ENCODE peak calls at places on chromosome 22, in five cellular contexts. One of them, this sample, is unnamed.

GRCh38 chr22:50676661-50677492 is 4.3 kb downstream of the SHANK3 start:
- DNase-seq in type B pancreatic cell: peak
- DNase-seq in AG09309: no peak
- DNase-seq in astrocyte of the cerebellum: no peak
- DNase-seq in GM13977: no peak
- DNase-seq in this sample: no peak

GRCh38 chr22:32477608-32478007 is 3.0 kb downstream of the FBXO7 start:
- DNase-seq in GM13977: no peak
- DNase-seq in type B pancreatic cell: no peak
- DNase-seq in AG09309: no peak
- DNase-seq in astrocyte of the cerebellum: no peak
- DNase-seq in this sample: no peak

GRCh38 chr22:50252081-50253045 is 1.3 kb upstream of the HDAC10 start:
- DNase-seq in astrocyte of the cerebellum: no peak
- DNase-seq in type B pancreatic cell: no peak
- DNase-seq in AG09309: no peak
- DNase-seq in GM13977: peak
- DNase-seq in this sample: no peak

GRCh38 chr22:27801197-27801615 is 350 bp downstream of the MN1 start:
- DNase-seq in type B pancreatic cell: no peak
- DNase-seq in GM13977: peak
- DNase-seq in AG09309: no peak
- DNase-seq in astrocyte of the cerebellum: no peak
- DNase-seq in this sample: no peak

GRCh38 chr22:33577862-33578411 is 342.3 kb downstream of the LARGE1 start:
- DNase-seq in astrocyte of the cerebellum: no peak
- DNase-seq in GM13977: no peak
- DNase-seq in AG09309: no peak
- DNase-seq in type B pancreatic cell: no peak
- DNase-seq in this sample: no peak

GRCh38 chr22:38239101-38239761 is 33.6 kb downstream of the TMEM184B start:
- DNase-seq in astrocyte of the cerebellum: no peak
- DNase-seq in type B pancreatic cell: no peak
- DNase-seq in GM13977: no peak
- DNase-seq in AG09309: peak
- DNase-seq in this sample: peak

GRCh38 chr22:49473286-49473685 is 354.4 kb downstream of the BRD1 start:
- DNase-seq in AG09309: no peak
- DNase-seq in astrocyte of the cerebellum: no peak
- DNase-seq in GM13977: no peak
- DNase-seq in type B pancreatic cell: no peak
- DNase-seq in this sample: no peak

GRCh38 chr22:26360169-26360885 is 68.7 kb upstream of the ASPHD2 start:
- DNase-seq in astrocyte of the cerebellum: peak
- DNase-seq in AG09309: no peak
- DNase-seq in GM13977: peak
- DNase-seq in type B pancreatic cell: peak
- DNase-seq in this sample: peak

GRCh38 chr22:17842386-17842785 is 68.1 kb upstream of the BID start:
- DNase-seq in astrocyte of the cerebellum: no peak
- DNase-seq in AG09309: no peak
- DNase-seq in GM13977: no peak
- DNase-seq in type B pancreatic cell: no peak
- DNase-seq in this sample: no peak

GRCh38 chr22:47207387-47207786 is 444.9 kb downstream of the TBC1D22A start:
- DNase-seq in AG09309: no peak
- DNase-seq in type B pancreatic cell: no peak
- DNase-seq in GM13977: no peak
- DNase-seq in astrocyte of the cerebellum: no peak
- DNase-seq in this sample: no peak

GRCh38 chr22:48258108-48258705 is 1495.8 kb downstream of the TBC1D22A start:
- DNase-seq in astrocyte of the cerebellum: no peak
- DNase-seq in type B pancreatic cell: no peak
- DNase-seq in AG09309: no peak
- DNase-seq in GM13977: no peak
- DNase-seq in this sample: no peak

GRCh38 chr22:37174964-37175363 is 13.1 kb downstream of the C1QTNF6 start:
- DNase-seq in astrocyte of the cerebellum: no peak
- DNase-seq in AG09309: no peak
- DNase-seq in GM13977: no peak
- DNase-seq in type B pancreatic cell: no peak
- DNase-seq in this sample: no peak

GRCh38 chr22:49972163-49973017 is 11.8 kb downstream of the PIM3 start:
- DNase-seq in astrocyte of the cerebellum: no peak
- DNase-seq in AG09309: no peak
- DNase-seq in type B pancreatic cell: no peak
- DNase-seq in GM13977: no peak
- DNase-seq in this sample: no peak

GRCh38 chr22:47304854-47305253 is 542.4 kb downstream of the TBC1D22A start:
- DNase-seq in astrocyte of the cerebellum: no peak
- DNase-seq in AG09309: no peak
- DNase-seq in GM13977: no peak
- DNase-seq in type B pancreatic cell: no peak
- DNase-seq in this sample: no peak

GRCh38 chr22:33111491-33111890 is 53.3 kb upstream of the SYN3 start:
- DNase-seq in AG09309: no peak
- DNase-seq in type B pancreatic cell: no peak
- DNase-seq in GM13977: no peak
- DNase-seq in astrocyte of the cerebellum: no peak
- DNase-seq in this sample: no peak

GRCh38 chr22:19758896-19759458 is 1.6 kb upstream of the TBX1 start:
- DNase-seq in type B pancreatic cell: no peak
- DNase-seq in GM13977: no peak
- DNase-seq in astrocyte of the cerebellum: no peak
- DNase-seq in AG09309: no peak
- DNase-seq in this sample: no peak

GRCh38 chr22:49016909-49017768 is 810.5 kb downstream of the BRD1 start:
- DNase-seq in astrocyte of the cerebellum: no peak
- DNase-seq in type B pancreatic cell: peak
- DNase-seq in GM13977: no peak
- DNase-seq in AG09309: no peak
- DNase-seq in this sample: no peak

GRCh38 chr22:19576460-19577421 is 52.5 kb upstream of the CLDN5 start:
- DNase-seq in type B pancreatic cell: no peak
- DNase-seq in astrocyte of the cerebellum: no peak
- DNase-seq in AG09309: peak
- DNase-seq in GM13977: peak
- DNase-seq in this sample: no peak

GRCh38 chr22:47112566-47112965 is 350.1 kb downstream of the TBC1D22A start:
- DNase-seq in GM13977: no peak
- DNase-seq in type B pancreatic cell: no peak
- DNase-seq in astrocyte of the cerebellum: no peak
- DNase-seq in AG09309: no peak
- DNase-seq in this sample: no peak

GRCh38 chr22:36419912-36420882 is 32.4 kb upstream of the MYH9 start:
- DNase-seq in astrocyte of the cerebellum: no peak
- DNase-seq in GM13977: no peak
- DNase-seq in type B pancreatic cell: no peak
- DNase-seq in AG09309: no peak
- DNase-seq in this sample: no peak

GRCh38 chr22:30562391-30562790 is 12.1 kb downstream of the GAL3ST1 start:
- DNase-seq in astrocyte of the cerebellum: no peak
- DNase-seq in AG09309: no peak
- DNase-seq in GM13977: no peak
- DNase-seq in type B pancreatic cell: no peak
- DNase-seq in this sample: no peak

GRCh38 chr22:44881624-44882023 is 128.2 kb downstream of the PHF21B start:
- DNase-seq in astrocyte of the cerebellum: no peak
- DNase-seq in AG09309: no peak
- DNase-seq in GM13977: no peak
- DNase-seq in type B pancreatic cell: no peak
- DNase-seq in this sample: no peak

GRCh38 chr22:26658671-26659478 is 1.5 kb downstream of the MIAT start:
- DNase-seq in GM13977: peak
- DNase-seq in type B pancreatic cell: no peak
- DNase-seq in AG09309: peak
- DNase-seq in astrocyte of the cerebellum: peak
- DNase-seq in this sample: peak

GRCh38 chr22:31917227-31917921 is 27.0 kb upstream of the YWHAH start:
- DNase-seq in AG09309: no peak
- DNase-seq in GM13977: peak
- DNase-seq in astrocyte of the cerebellum: no peak
- DNase-seq in type B pancreatic cell: no peak
- DNase-seq in this sample: no peak

GRCh38 chr22:33035276-33035863 is 22.8 kb downstream of the SYN3 start:
- DNase-seq in GM13977: no peak
- DNase-seq in type B pancreatic cell: no peak
- DNase-seq in AG09309: no peak
- DNase-seq in astrocyte of the cerebellum: no peak
- DNase-seq in this sample: no peak

GRCh38 chr22:38735465-38736256 is 20.1 kb downstream of the SUN2 start:
- DNase-seq in astrocyte of the cerebellum: no peak
- DNase-seq in GM13977: no peak
- DNase-seq in type B pancreatic cell: no peak
- DNase-seq in AG09309: no peak
- DNase-seq in this sample: no peak

GRCh38 chr22:50244420-50245213 is at the start of gene TUBGCP6:
- DNase-seq in GM13977: peak
- DNase-seq in type B pancreatic cell: peak
- DNase-seq in AG09309: peak
- DNase-seq in astrocyte of the cerebellum: peak
- DNase-seq in this sample: peak

GRCh38 chr22:19632671-19633148 is 81.6 kb upstream of the SEPTIN5 start:
- DNase-seq in AG09309: no peak
- DNase-seq in type B pancreatic cell: no peak
- DNase-seq in GM13977: no peak
- DNase-seq in astrocyte of the cerebellum: no peak
- DNase-seq in this sample: no peak

GRCh38 chr22:46063861-46064235 is 86.5 kb upstream of the PPARA start:
- DNase-seq in GM13977: no peak
- DNase-seq in astrocyte of the cerebellum: no peak
- DNase-seq in type B pancreatic cell: no peak
- DNase-seq in AG09309: no peak
- DNase-seq in this sample: no peak

GRCh38 chr22:48424201-48424627 is 1403.5 kb downstream of the BRD1 start:
- DNase-seq in GM13977: no peak
- DNase-seq in astrocyte of the cerebellum: no peak
- DNase-seq in type B pancreatic cell: no peak
- DNase-seq in AG09309: no peak
- DNase-seq in this sample: no peak

GRCh38 chr22:47192106-47192650 is 429.7 kb downstream of the TBC1D22A start:
- DNase-seq in type B pancreatic cell: peak
- DNase-seq in GM13977: no peak
- DNase-seq in AG09309: no peak
- DNase-seq in astrocyte of the cerebellum: no peak
- DNase-seq in this sample: no peak

GRCh38 chr22:31569126-31569525 is 72.8 kb downstream of the SFI1 start:
- DNase-seq in AG09309: no peak
- DNase-seq in type B pancreatic cell: no peak
- DNase-seq in GM13977: no peak
- DNase-seq in astrocyte of the cerebellum: no peak
- DNase-seq in this sample: no peak

GRCh38 chr22:41862530-41863266 is 29.8 kb downstream of the SREBF2 start:
- DNase-seq in AG09309: no peak
- DNase-seq in GM13977: peak
- DNase-seq in astrocyte of the cerebellum: no peak
- DNase-seq in type B pancreatic cell: no peak
- DNase-seq in this sample: no peak

GRCh38 chr22:33331017-33331416 is 272.8 kb upstream of the SYN3 start:
- DNase-seq in GM13977: no peak
- DNase-seq in type B pancreatic cell: no peak
- DNase-seq in astrocyte of the cerebellum: no peak
- DNase-seq in AG09309: no peak
- DNase-seq in this sample: no peak

GRCh38 chr22:23751441-23751996 is 607 bp upstream of the ZNF70 start:
- DNase-seq in AG09309: no peak
- DNase-seq in astrocyte of the cerebellum: no peak
- DNase-seq in type B pancreatic cell: no peak
- DNase-seq in GM13977: no peak
- DNase-seq in this sample: no peak

GRCh38 chr22:48673806-48674500 is 1153.7 kb downstream of the BRD1 start:
- DNase-seq in GM13977: no peak
- DNase-seq in astrocyte of the cerebellum: no peak
- DNase-seq in AG09309: no peak
- DNase-seq in type B pancreatic cell: no peak
- DNase-seq in this sample: no peak

DNA sequence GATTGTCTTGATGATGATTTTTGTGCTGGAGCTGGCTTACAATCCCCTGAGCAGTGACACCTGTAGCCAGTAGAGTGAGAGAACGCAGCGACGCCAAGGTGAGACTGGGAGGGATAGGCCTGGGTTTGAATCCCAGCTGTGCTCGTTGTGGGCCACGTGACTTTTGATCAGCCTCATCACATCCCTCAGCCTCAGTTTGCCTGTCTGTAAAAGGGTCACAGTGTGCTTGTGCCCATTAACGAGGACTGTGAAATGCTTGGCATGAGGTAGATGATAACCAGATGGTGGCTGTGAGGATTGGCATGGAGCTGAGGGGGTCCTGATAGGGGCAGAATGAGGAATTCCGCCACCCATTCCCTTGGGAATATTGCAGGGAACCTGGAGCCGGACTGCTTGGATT is 9.6 kb downstream of the KIAA1671 start:
- DNase-seq in type B pancreatic cell: no peak
- DNase-seq in AG09309: no peak
- DNase-seq in astrocyte of the cerebellum: no peak
- DNase-seq in GM13977: no peak
- DNase-seq in this sample: no peak
- TF ChIP-seq CTCF in type B pancreatic cell: no peak
- TF ChIP-seq CTCF in AG09309: no peak
- TF ChIP-seq CTCF in astrocyte of the cerebellum: no peak
- TF ChIP-seq CTCF in GM13977: no peak
- TF ChIP-seq CTCF in this sample: no peak

GRCh38 chr22:40712311-40712710 is 33.0 kb downstream of the MCHR1 start:
- DNase-seq in AG09309: no peak
- DNase-seq in astrocyte of the cerebellum: no peak
- DNase-seq in type B pancreatic cell: no peak
- DNase-seq in GM13977: no peak
- DNase-seq in this sample: no peak
- TF ChIP-seq CTCF in AG09309: no peak
- TF ChIP-seq CTCF in astrocyte of the cerebellum: no peak
- TF ChIP-seq CTCF in type B pancreatic cell: no peak
- TF ChIP-seq CTCF in GM13977: no peak
- TF ChIP-seq CTCF in this sample: no peak

GRCh38 chr22:21677606-21678443 is 12.0 kb downstream of the PPIL2 start:
- DNase-seq in astrocyte of the cerebellum: no peak
- DNase-seq in type B pancreatic cell: no peak
- DNase-seq in GM13977: no peak
- DNase-seq in AG09309: no peak
- DNase-seq in this sample: no peak
- TF ChIP-seq CTCF in astrocyte of the cerebellum: no peak
- TF ChIP-seq CTCF in type B pancreatic cell: no peak
- TF ChIP-seq CTCF in GM13977: no peak
- TF ChIP-seq CTCF in AG09309: no peak
- TF ChIP-seq CTCF in this sample: no peak

GRCh38 chr22:35257321-35258143 is at the start of gene HMGXB4:
- DNase-seq in GM13977: peak
- DNase-seq in type B pancreatic cell: peak
- DNase-seq in AG09309: peak
- DNase-seq in astrocyte of the cerebellum: peak
- DNase-seq in this sample: peak
- TF ChIP-seq CTCF in GM13977: peak
- TF ChIP-seq CTCF in type B pancreatic cell: peak
- TF ChIP-seq CTCF in AG09309: no peak
- TF ChIP-seq CTCF in astrocyte of the cerebellum: no peak
- TF ChIP-seq CTCF in this sample: no peak